ENCODE peak calls at places on chromosome 18, in ten cellular contexts. F, J, L, N, G, C, D, E, P and R are unnamed samples.

GRCh38 chr18:62506495-62507143 is 16.2 kb upstream of the ZCCHC2 start:
- DNase-seq in F (no peak), J (no peak), P (no peak), D (no peak), G (no peak), E (no peak), L (no peak), C (no peak), N (no peak), R (no peak)

GRCh38 chr18:36075862-36076587 is 8.7 kb upstream of the RPRD1A start:
- DNase-seq in G (no peak), D (no peak), N (peak; percentile 91), L (no peak), C (no peak), P (peak; percentile 75), E (peak; percentile 81), F (peak; percentile 97), J (no peak), R (no peak)

GRCh38 chr18:58496937-58497336 is 132.0 kb downstream of the ALPK2 start:
- DNase-seq in G (peak; percentile 46), L (no peak), N (no peak), F (peak; percentile 20), C (no peak), J (no peak), E (peak; percentile 3), D (no peak), P (no peak), R (no peak)

GRCh38 chr18:9708882-9709877 is 1.1 kb downstream of the RAB31 start:
- DNase-seq in L (no peak), J (peak; percentile 24), F (no peak), D (no peak), G (peak; percentile 41), E (peak; percentile 58), C (peak; percentile 26), N (no peak), P (no peak), R (no peak)

GRCh38 chr18:75111673-75112485 is 97.1 kb downstream of the PTGR3 start:
- DNase-seq in J (no peak), G (no peak), C (no peak), E (no peak), D (no peak), F (peak; percentile 13), L (no peak), P (no peak), N (peak; percentile 13), R (no peak)

GRCh38 chr18:54888933-54889332 is 60.7 kb downstream of the RAB27B start:
- DNase-seq in G (no peak), N (peak; percentile 57), F (peak; percentile 35), E (peak; percentile 62), D (no peak), C (no peak), L (no peak), J (no peak), P (no peak), R (no peak)

GRCh38 chr18:62334110-62334509 is 9.0 kb downstream of the TNFRSF11A start:
- DNase-seq in P (no peak), F (peak; percentile 85), L (no peak), C (peak; percentile 57), J (peak; percentile 90), D (no peak), G (no peak), E (peak; percentile 39), N (no peak), R (no peak)

GRCh38 chr18:46401486-46402115 is 255.4 kb downstream of the LOXHD1 start:
- DNase-seq in J (no peak), N (no peak), G (no peak), D (no peak), L (no peak), C (no peak), P (peak; percentile 63), E (no peak), F (no peak), R (no peak)

GRCh38 chr18:57121542-57122112 is 25.3 kb upstream of the BOD1L2 start:
- DNase-seq in P (no peak), D (peak; percentile 30), F (no peak), L (no peak), E (no peak), J (no peak), C (no peak), N (no peak), G (peak; percentile 54), R (no peak)

GRCh38 chr18:23072079-23072478 is 63.2 kb upstream of the CABLES1 start:
- DNase-seq in F (no peak), C (no peak), J (no peak), P (no peak), D (no peak), E (no peak), L (no peak), N (no peak), G (no peak), R (no peak)

GRCh38 chr18:23073996-23074606 is 61.2 kb upstream of the CABLES1 start:
- DNase-seq in E (no peak), L (no peak), J (peak; percentile 21), G (no peak), P (no peak), N (no peak), F (no peak), D (no peak), C (no peak), R (no peak)

DNA sequence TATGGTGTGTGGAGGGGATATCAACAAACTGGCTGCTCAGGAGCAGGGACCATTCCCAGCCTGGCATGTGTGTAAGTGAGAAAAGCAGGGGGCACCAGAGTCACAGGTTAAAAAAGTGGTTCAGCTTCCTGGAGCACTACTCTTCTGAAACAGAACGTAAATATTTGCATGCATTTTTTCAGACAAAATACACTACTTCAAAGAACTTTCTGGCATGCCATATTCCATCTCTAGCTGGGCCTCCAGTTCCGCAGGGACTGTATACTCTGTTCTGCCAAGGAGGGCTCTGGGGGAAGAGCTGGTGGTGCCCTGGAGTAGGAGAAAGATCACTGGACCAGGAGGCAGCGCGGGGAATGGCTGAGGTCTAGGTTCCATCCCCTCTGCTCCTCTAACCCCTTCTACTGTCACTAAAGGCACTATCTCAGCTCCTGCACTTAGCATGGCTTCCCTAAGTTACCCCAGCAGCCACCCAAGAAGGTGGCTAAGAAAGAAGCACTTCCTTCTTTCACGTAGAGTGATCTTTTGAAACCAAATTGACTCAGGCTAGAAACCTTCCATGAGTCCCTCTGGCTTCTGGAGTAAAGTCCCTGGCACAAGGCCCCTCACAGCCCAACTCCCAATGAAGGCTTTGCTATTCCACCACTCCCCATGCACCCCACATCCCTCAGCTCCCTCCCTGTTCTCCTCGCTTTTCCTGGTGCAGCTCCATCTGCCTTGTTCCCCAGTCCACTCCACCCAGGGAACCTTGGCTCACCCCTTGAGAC is 57.6 kb upstream of the CABLES1 start:
- DNase-seq in C (no peak), G (no peak), J (peak; percentile 24), L (no peak), N (no peak), F (peak; percentile 23), P (no peak), D (no peak), E (peak; percentile 35), R (no peak)
- TF ChIP-seq CTCF in C (peak; percentile 32), G (no peak), J (peak; percentile 28), L (no peak), N (peak; percentile 11), F (peak; percentile 40), P (no peak), D (no peak), E (peak; percentile 10), R (no peak)

GRCh38 chr18:26468931-26469340 is 79.4 kb downstream of the KCTD1 start:
- DNase-seq in E (no peak), N (no peak), L (no peak), D (peak; percentile 29), P (no peak), G (peak; percentile 55), F (no peak), J (peak; percentile 26), C (peak; percentile 20), R (no peak)
- TF ChIP-seq CTCF in E (peak; percentile 58), N (peak; percentile 60), L (peak; percentile 33), D (peak; percentile 74), P (peak; percentile 24), G (peak; percentile 83), F (peak; percentile 60), J (peak; percentile 64), C (peak; percentile 40), R (peak; percentile 39)

DNA sequence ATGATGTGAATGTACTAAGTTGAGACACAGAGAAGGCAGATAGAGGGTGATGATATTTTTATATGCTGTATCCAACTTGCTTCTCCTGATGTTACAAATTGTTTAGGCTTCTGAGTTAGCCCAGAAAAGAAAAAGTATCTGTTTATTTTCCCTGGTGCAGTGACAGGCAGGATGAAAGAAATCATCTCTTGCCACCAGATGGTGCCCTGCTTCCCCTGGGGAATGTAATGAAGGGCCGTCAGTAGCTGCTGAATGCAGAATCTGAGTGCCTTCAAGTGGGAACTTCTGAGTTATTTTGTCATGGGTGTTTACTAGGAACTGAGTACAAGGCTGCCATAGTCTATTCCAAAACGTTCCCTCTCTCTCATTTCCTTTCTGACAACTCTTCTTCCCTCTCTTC is 525.6 kb downstream of the MBD2 start:
- DNase-seq in G (peak; percentile 56), E (peak; percentile 63), N (no peak), C (peak; percentile 36), J (no peak), F (peak; percentile 46), D (peak; percentile 29), L (no peak), P (no peak), R (peak; percentile 17)
- TF ChIP-seq CTCF in G (no peak), E (peak; percentile 76), N (peak; percentile 10), C (peak; percentile 54), J (no peak), F (peak; percentile 66), D (peak; percentile 76), L (peak; percentile 35), P (no peak), R (peak; percentile 46)

GRCh38 chr18:37524139-37524538 is 41.5 kb downstream of the CELF4 start:
- DNase-seq in G (no peak), D (no peak), C (no peak), J (no peak), F (no peak), P (no peak), N (no peak), L (no peak), E (no peak), R (no peak)

GRCh38 chr18:37521500-37522465 is 43.8 kb downstream of the CELF4 start:
- DNase-seq in C (no peak), N (no peak), G (no peak), L (no peak), D (no peak), P (no peak), E (no peak), F (no peak), J (no peak), R (no peak)

GRCh38 chr18:37529296-37529695 is 36.3 kb downstream of the CELF4 start:
- DNase-seq in P (no peak), N (no peak), C (no peak), J (no peak), L (no peak), D (no peak), E (peak; percentile 2), G (no peak), F (no peak), R (no peak)

GRCh38 chr18:37524546-37525301 is 40.9 kb downstream of the CELF4 start:
- DNase-seq in P (no peak), L (no peak), C (no peak), D (peak; percentile 36), G (peak; percentile 27), E (no peak), F (no peak), N (no peak), J (no peak), R (no peak)

DNA sequence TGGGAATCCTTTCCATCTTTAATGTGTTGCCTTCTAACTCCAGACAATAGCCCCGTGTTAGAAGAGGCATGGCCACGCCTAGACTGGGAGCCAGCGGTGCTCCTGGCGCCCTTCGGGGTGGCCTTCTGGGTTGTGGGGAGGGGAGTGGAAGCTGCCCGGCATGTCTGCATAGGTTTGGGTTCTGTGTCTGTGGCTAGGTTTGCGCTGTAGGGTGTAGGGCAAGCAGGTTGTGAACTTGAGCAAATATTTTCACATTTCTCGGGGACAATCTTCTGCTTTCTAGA is 40.4 kb downstream of the CELF4 start:
- DNase-seq in F (no peak), E (no peak), D (no peak), G (no peak), N (no peak), P (no peak), J (no peak), L (no peak), C (no peak), R (no peak)
- TF ChIP-seq CTCF in F (no peak), E (no peak), D (no peak), G (no peak), N (no peak), P (no peak), J (no peak), L (no peak), C (no peak), R (no peak)